ENCODE peak calls at places on chromosomes 3 and 15, in four cellular contexts. V, Z, I and L are unnamed samples.

GRCh38 chr3:71355862-71356261 is 227.7 kb downstream of the FOXP1 start:
- DNase-seq in V (no peak), Z (no peak), I (no peak), L (no peak)

GRCh38 chr3:3334456-3334855 is 155.0 kb upstream of the CRBN start:
- DNase-seq in V (no peak), Z (no peak), I (no peak), L (no peak)

GRCh38 chr3:172703966-172704365 is 6.9 kb downstream of the NCEH1 start:
- DNase-seq in V (no peak), Z (no peak), I (no peak), L (no peak)

GRCh38 chr15:73856458-73857192 is 16.7 kb upstream of the TBC1D21 start:
- DNase-seq in V (no peak), Z (no peak), I (no peak), L (peak)

GRCh38 chr15:37372064-37372463 is 271.7 kb upstream of the MEIS2 start:
- DNase-seq in V (no peak), Z (no peak), I (peak), L (no peak)

GRCh38 chr3:120567370-120568197 is 28.6 kb upstream of the NDUFB4 start:
- DNase-seq in V (peak), Z (no peak), I (peak), L (no peak)

GRCh38 chr3:58167431-58168351 is 43.1 kb downstream of the DNASE1L3 start:
- DNase-seq in V (peak), Z (peak), I (peak), L (peak)

GRCh38 chr15:100968043-100968966 is 49.1 kb downstream of the LRRK1 start:
- DNase-seq in V (no peak), Z (no peak), I (peak), L (no peak)

GRCh38 chr15:59994855-59995557 is 9.1 kb upstream of the FOXB1 start:
- DNase-seq in V (no peak), Z (no peak), I (no peak), L (no peak)

DNA sequence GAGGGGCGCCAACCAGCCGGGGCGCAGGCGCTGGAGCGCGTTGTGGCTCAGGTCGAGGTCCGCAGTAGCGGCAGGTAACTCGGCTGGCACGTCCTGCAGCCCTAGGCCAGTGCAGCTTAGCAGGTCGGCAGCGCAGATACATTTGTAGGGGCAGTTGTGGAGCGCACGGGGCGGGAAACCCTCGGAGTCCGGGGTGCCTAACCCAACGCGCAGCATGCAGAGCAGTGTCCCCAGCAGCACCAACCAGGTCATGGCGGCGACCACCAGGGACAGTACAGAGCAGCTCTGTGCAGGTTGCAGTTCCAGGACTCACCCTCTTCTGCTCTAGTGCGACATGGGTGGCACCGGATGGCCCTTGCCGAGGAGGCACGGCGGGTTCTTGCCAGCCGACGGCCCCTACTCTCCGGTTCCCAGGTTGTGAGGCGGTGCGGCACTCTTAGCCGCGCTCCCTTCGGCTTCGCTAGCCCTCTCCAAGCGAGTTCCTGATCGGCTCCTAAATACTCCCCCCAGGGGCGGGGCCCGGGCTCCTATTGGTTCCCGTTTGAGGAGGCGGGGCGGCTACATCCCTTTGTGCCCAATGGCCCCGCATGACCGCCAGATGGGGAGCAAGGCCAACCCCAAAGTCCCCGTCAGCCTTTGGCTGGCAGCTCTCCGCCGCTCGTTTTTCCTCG is at the start of gene AMIGO3:
- DNase-seq in V (peak), Z (peak), I (peak), L (peak)
- H3K4me3 ChIP-seq in V (peak), Z (no peak), I (peak), L (peak)

GRCh38 chr15:78263907-78264303 is 457 bp upstream of the DNAJA4 start:
- DNase-seq in V (no peak), Z (no peak), I (no peak), L (no peak)
- H3K4me3 ChIP-seq in V (no peak), Z (no peak), I (peak), L (no peak)

DNA sequence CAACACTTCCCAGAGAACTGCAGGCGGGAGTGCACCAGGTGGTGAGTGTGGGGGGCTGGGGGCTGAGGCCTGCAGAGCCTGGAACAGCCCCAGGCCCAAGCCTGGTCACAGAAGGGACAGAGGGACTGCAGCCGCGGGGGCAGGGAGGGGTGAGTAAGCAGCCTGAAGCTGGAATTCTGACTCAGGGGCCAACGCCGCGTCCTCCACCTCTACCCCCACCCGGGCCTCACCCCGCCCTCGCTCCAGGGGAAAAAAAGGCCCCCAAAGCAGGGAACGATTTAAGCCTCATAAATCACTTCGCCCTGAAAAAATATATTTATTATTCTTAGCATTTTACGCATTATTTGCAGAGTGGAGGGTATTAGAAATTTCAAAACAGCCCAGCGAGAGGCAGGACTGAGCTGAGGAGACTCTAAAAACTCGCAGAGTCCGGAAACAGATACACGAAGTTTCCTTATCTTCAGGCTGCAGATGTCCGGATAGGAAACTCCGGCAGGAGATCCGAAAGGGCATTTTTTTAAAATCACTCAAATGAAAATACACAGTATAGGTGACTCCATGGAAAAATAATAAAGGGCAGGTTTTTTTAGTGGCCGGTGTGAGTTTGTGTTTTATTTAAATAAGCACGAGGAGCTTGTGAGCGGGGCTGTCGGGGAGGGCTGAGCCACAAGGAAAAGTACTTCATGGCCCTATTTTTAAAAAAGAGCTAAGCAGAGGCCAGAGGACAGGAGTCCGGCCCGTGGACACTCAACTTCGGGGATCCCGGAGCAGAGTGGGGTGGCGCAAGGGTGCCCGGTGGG is 9.9 kb downstream of the GATA2 start:
- DNase-seq in V (no peak), Z (no peak), I (peak), L (peak)
- H3K4me3 ChIP-seq in V (no peak), Z (no peak), I (peak), L (no peak)

GRCh38 chr3:122679085-122679466 is 1.6 kb upstream of the PARP14 start:
- DNase-seq in V (peak), Z (peak), I (peak), L (peak)

GRCh38 chr3:122680381-122681293 is at the start of gene PARP14:
- DNase-seq in V (peak), Z (peak), I (peak), L (peak)

GRCh38 chr3:122679467-122680291 is 960 bp upstream of the PARP14 start:
- DNase-seq in V (peak), Z (peak), I (peak), L (no peak)

GRCh38 chr3:122681294-122682015 is 816 bp downstream of the PARP14 start:
- DNase-seq in V (no peak), Z (no peak), I (no peak), L (no peak)

DNA sequence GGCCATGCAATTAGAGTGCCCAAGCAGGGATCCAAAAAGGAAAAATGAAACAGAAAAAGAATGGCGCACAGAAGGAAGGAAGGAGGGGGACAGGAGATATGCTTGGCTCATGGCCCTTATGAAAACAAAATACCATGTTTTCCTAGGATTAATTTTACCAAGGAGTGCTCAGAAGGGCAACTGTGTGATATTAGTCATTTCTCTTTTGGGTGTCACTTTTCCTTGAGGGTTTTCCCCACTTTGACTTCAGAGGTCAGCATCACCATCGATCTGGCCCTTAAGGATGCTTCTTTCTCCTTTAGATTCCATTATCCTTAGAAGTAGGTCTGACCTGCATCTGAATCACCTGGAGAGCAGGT is 1.4 kb downstream of the PARP14 start:
- DNase-seq in V (no peak), Z (no peak), I (peak), L (no peak)
- H3K4me3 ChIP-seq in V (no peak), Z (peak), I (peak), L (no peak)